ENCODE peak calls at places on chromosomes 13 and 19, in nine cellular contexts. U is astrocyte, W is GM23248, E is PC-3, Z is H1, K is neuronal stem cell, V is fibroblast of lung, C is H9, R is IMR-90. L is an unnamed sample. For H3K9me3 and H3K4me1, the result is how much of the 10 kb centered on the place peaks cover.

GRCh38 chr19:44623080-44623479 is 9.7 kb downstream of the IGSF23 start:
- DNase-seq in U (peak), W (peak), E (peak), Z (no peak), K (no peak), V (no peak), C (no peak), R (peak), L (no peak)

GRCh38 chr13:42084722-42085121 is 36.3 kb downstream of the DGKH start:
- DNase-seq in U (no peak), W (no peak), E (no peak), Z (no peak), K (no peak), V (no peak), C (no peak), R (no peak), L (no peak)

GRCh38 chr19:46407891-46408426 is 5.4 kb downstream of the CCDC8 start:
- DNase-seq in U (no peak), W (no peak), E (no peak), Z (no peak), K (no peak), V (no peak), C (no peak), R (no peak), L (no peak)

GRCh38 chr13:101309014-101309619 is 107.2 kb downstream of the NALCN start:
- DNase-seq in U (peak), W (peak), E (peak), Z (no peak), K (no peak), V (peak), C (no peak), R (peak), L (peak)

GRCh38 chr19:38429055-38429810 is 3.2 kb upstream of the RASGRP4 start:
- DNase-seq in U (no peak), W (no peak), E (no peak), Z (no peak), K (no peak), V (no peak), C (no peak), R (no peak), L (no peak)

GRCh38 chr19:42850981-42851717 is 28.4 kb downstream of the PSG1 start:
- DNase-seq in U (peak), W (peak), E (peak), Z (no peak), K (no peak), V (peak), C (no peak), R (peak), L (peak)

GRCh38 chr13:49527123-49527522 is 31.4 kb downstream of the PHF11 start:
- DNase-seq in U (no peak), W (no peak), E (no peak), Z (no peak), K (no peak), V (no peak), C (no peak), R (no peak), L (no peak)

GRCh38 chr13:99087130-99087953 is 109.5 kb upstream of the DOCK9 start:
- DNase-seq in U (peak), W (peak), E (peak), Z (peak), K (peak), V (peak), C (peak), R (peak), L (peak)

GRCh38 chr13:111589992-111590391 is 269.6 kb downstream of the TEX29 start:
- DNase-seq in U (no peak), W (no peak), E (no peak), Z (no peak), K (no peak), V (no peak), C (no peak), R (no peak), L (no peak)

GRCh38 chr13:49418206-49418605 is 25.7 kb downstream of the CAB39L start:
- DNase-seq in U (no peak), W (no peak), E (no peak), Z (no peak), K (no peak), V (no peak), C (no peak), R (no peak), L (no peak)

GRCh38 chr13:40490086-40490723 is 176.2 kb downstream of the FOXO1 start:
- DNase-seq in U (no peak), W (no peak), E (no peak), Z (no peak), K (no peak), V (no peak), C (no peak), R (no peak), L (no peak)

GRCh38 chr19:53612762-53613526 is 18.9 kb upstream of the DPRX start:
- DNase-seq in U (no peak), W (no peak), E (peak), Z (peak), K (no peak), V (no peak), C (peak), R (no peak), L (no peak)

GRCh38 chr19:31013391-31013975 is 335.8 kb downstream of the TSHZ3 start:
- DNase-seq in U (no peak), W (no peak), E (no peak), Z (no peak), K (no peak), V (no peak), C (no peak), R (no peak), L (no peak)

GRCh38 chr19:53192771-53193533 is at the start of gene ZNF665:
- DNase-seq in U (peak), W (peak), E (peak), Z (no peak), K (peak), V (peak), C (peak), R (peak), L (peak)

GRCh38 chr19:10915511-10916091 is 12.8 kb downstream of the YIPF2 start:
- DNase-seq in U (peak), W (peak), E (peak), Z (no peak), K (no peak), V (peak), C (peak), R (peak), L (peak)

GRCh38 chr13:44755872-44756271 is 179.7 kb upstream of the TSC22D1 start:
- DNase-seq in U (peak), W (peak), E (peak), Z (no peak), K (no peak), V (peak), C (no peak), R (peak), L (peak)

GRCh38 chr13:29546662-29547061 is 48.8 kb downstream of the SLC7A1 start:
- DNase-seq in U (no peak), W (no peak), E (no peak), Z (no peak), K (no peak), V (no peak), C (no peak), R (no peak), L (no peak)

GRCh38 chr13:111875922-111876321 is 191.0 kb upstream of the SOX1 start:
- DNase-seq in U (no peak), W (no peak), E (no peak), Z (no peak), K (no peak), V (no peak), C (no peak), R (no peak), L (no peak)

DNA sequence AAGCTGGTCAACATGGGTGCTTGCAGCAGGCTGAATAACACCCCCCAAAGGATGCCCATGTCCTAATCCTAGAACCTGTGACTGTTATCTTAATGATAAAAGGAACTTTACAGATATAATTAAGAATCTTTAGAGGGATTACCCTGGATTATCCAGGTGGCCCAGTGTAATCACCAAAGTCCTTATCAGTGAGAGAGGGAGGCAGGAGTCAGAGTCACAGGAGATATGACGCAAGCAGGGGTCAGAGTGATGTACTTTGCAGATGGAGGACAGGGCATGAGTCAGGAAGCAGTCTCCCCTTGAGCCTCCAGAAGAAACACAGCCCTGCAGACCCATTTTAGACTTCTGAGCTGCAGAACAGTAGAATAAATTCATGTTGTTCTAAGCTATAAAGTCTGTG is 9.8 kb downstream of the ZNF606 start:
- DNase-seq in U (no peak), W (no peak), E (no peak), Z (no peak), K (no peak), V (no peak), C (no peak), R (no peak), L (no peak)
- H3K9me3 ChIP-seq in U (under half), W (under half), E (half or more), Z (under half), K (half or more), V (under half), C (under half), R (half or more), L (half or more)

DNA sequence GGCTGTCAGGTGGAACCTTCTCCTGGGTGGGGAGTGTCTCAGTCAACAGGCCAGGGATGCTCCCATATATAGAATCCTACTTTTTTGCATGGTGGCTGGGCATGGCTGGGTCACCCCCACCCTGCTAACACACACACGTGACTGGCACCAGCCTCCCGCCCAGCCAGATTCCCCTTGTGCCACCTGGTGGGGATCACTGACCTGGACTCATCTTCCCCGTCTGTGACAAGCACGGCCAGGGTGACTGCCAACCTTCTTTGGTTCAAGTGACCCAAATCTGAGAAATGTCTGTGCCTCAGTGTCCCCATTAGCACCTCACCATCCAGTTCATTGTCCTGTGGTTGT is 1.0 kb downstream of the PKN1 start:
- DNase-seq in U (no peak), W (peak), E (peak), Z (no peak), K (no peak), V (no peak), C (no peak), R (no peak), L (peak)
- H3K9ac ChIP-seq in U (peak), W (peak), E (peak), Z (no peak), K (no peak), V (peak), C (no peak), R (peak), L (peak)

GRCh38 chr19:3398900-3399278 is 32.5 kb downstream of the NFIC start:
- DNase-seq in U (no peak), W (no peak), E (no peak), Z (no peak), K (no peak), V (no peak), C (no peak), R (no peak), L (no peak)
- H3K4me1 ChIP-seq in U (under half), W (under half), E (under half), Z (under half), K (under half), V (under half), C (under half), R (under half), L (under half)

DNA sequence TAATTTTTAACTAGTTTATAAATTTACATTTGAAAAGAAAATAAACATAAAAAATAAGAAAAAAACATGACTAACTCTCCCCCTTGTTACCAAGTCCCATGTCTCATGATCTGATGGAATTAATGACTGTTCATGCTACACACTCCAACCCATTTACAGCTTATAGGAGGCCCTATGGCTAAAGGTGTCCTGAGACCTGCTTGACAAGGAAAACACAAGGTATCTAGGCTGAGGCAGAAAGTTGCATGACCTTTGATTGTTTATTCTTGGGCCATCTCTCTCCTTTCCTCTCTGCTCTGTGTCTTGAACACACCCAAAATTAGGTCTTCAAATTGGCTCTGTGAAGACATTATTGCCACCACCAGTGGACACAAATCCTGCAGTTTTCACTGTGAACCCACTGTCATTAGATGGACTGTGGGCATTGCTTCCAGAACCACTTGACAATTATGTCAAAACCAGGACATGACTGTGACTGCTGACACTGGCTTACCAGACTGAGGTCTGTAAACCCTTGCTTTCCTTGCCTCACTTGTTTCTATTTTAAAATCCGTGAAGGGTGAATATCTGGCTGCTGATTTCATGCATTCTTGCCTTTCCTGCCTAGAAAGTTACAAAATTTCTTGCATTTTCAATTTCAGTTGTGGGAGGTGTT is 386.5 kb upstream of the SPRY2 start:
- DNase-seq in U (no peak), W (no peak), E (no peak), Z (no peak), K (no peak), V (no peak), C (no peak), R (no peak), L (peak)
- H3K9me3 ChIP-seq in U (under half), W (under half), E (under half), Z (under half), K (under half), V (under half), C (under half), R (under half), L (under half)

GRCh38 chr13:110089815-110090214 is 217.1 kb downstream of the COL4A1 start:
- DNase-seq in U (no peak), W (peak), E (no peak), Z (no peak), K (no peak), V (no peak), C (no peak), R (no peak), L (no peak)

GRCh38 chr13:110092869-110093268 is 214.1 kb downstream of the COL4A1 start:
- DNase-seq in U (no peak), W (peak), E (no peak), Z (no peak), K (no peak), V (no peak), C (peak), R (peak), L (no peak)

DNA sequence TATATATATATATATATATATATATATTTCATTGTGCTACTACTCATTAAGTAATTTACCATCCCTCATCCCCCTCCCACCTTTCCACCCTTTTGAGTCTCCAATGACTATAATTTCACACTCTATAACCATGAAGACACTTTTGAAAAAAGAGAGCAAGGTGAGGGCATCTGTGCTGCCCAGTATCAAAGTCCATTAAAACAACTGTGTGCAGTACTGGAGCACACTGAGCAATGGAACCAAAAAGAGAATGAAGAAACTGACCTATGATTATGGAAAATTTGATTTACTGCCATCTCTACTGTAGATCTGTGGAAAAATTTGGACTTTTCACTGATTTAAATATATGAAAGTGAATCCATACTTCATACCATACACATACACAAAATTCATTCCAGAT is 217.9 kb downstream of the COL4A1 start:
- DNase-seq in U (no peak), W (no peak), E (no peak), Z (no peak), K (no peak), V (no peak), C (no peak), R (no peak), L (no peak)
- H3K9ac ChIP-seq in U (no peak), W (no peak), E (no peak), Z (no peak), K (no peak), V (no peak), C (no peak), R (no peak), L (no peak)

DNA sequence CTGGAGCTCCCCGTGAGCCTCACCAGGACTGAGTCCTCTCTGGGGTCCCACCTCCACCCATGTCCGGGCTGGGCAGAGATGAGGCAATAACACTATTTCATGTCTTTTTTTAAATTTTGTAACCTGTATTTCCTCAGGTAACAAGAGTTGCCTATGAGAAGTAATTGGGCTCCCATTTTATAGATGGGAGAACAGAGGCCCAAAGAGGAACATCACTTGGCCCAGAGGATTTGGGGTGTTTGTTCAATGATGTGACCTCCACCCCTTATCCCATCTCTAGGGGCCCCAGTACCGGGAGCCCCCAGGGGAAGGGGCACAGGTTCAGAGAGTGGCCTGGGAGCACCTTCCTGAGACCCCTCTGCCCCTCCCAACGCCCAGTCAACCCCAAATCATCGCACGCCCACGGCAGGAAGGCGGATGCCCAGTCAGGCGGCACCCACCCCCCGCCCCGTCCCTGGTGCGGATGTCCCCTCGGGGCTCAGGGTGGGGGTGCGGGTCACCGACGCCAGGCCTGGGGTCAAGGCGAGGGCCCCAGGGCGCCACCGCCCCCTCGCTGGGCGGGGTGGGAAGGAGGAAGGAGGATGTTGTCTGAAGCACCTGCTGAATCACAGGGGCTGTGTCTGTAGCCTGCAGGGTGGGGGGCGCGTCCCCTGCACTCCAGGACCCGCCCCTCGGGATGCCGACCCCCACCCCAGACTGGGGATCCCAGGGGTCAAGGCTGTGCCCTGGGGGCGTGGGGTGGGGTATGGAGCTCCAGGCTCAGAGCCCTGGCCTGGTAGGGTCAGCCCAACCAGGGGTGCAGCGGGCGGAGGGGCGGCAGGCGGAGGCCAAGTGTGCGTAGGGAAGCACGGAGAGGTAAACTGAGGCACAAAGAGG is 9.0 kb upstream of the CIRBP start:
- DNase-seq in U (no peak), W (peak), E (no peak), Z (no peak), K (no peak), V (no peak), C (no peak), R (no peak), L (no peak)
- H3K4me1 ChIP-seq in U (half or more), W (under half), E (under half), Z (under half), K (under half), V (half or more), C (under half), R (under half), L (half or more)

GRCh38 chr19:27872370-27872769 is 1340.6 kb downstream of the UQCRFS1 start:
- DNase-seq in U (no peak), W (no peak), E (no peak), Z (no peak), K (no peak), V (no peak), C (no peak), R (no peak), L (no peak)

GRCh38 chr19:27881213-27881612 is 1331.7 kb downstream of the UQCRFS1 start:
- DNase-seq in U (no peak), W (no peak), E (no peak), Z (no peak), K (no peak), V (no peak), C (no peak), R (no peak), L (no peak)

DNA sequence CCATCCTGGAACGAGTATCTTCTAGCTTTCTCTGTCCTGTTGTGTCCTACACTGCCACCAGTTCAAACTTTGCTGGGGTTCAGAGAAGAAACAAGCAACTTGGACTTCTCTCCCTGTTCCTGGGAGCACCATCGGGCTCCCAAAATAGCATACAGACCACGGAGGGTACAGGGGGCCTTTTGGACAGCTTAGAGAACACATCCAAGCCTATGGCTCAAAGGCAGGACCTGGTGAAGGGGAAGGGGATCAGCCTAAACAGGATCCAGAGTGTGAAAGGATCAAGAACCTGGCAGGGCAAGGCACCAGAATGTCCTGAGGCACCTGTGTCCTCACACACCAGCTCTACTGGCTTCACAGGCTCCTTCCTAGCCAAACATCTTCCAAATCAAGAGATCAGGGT is 1336.5 kb downstream of the UQCRFS1 start:
- DNase-seq in U (no peak), W (no peak), E (no peak), Z (no peak), K (no peak), V (no peak), C (no peak), R (no peak), L (no peak)
- H3K9me3 ChIP-seq in U (under half), W (under half), E (under half), Z (half or more), K (under half), V (under half), C (half or more), R (under half), L (under half)

GRCh38 chr19:35140207-35140897 is 1.7 kb downstream of the FXYD1 start:
- DNase-seq in U (no peak), W (no peak), E (no peak), Z (no peak), K (no peak), V (no peak), C (no peak), R (no peak), L (no peak)

GRCh38 chr19:35140898-35141626 is 2.0 kb upstream of the FXYD7 start:
- DNase-seq in U (peak), W (peak), E (peak), Z (peak), K (peak), V (peak), C (peak), R (peak), L (peak)

GRCh38 chr19:35141627-35142401 is 1.2 kb upstream of the FXYD7 start:
- DNase-seq in U (no peak), W (no peak), E (no peak), Z (no peak), K (no peak), V (no peak), C (no peak), R (no peak), L (no peak)

GRCh38 chr19:35138305-35138799 is 272 bp upstream of the FXYD1 start:
- DNase-seq in U (no peak), W (no peak), E (no peak), Z (no peak), K (no peak), V (peak), C (no peak), R (no peak), L (no peak)

GRCh38 chr19:35139618-35139943 is 957 bp downstream of the FXYD1 start:
- DNase-seq in U (no peak), W (no peak), E (no peak), Z (no peak), K (no peak), V (no peak), C (no peak), R (no peak), L (no peak)
- H3K9ac ChIP-seq in U (no peak), W (peak), E (no peak), Z (no peak), K (no peak), V (no peak), C (no peak), R (no peak), L (peak)

GRCh38 chr19:5953034-5953589 is 24.8 kb downstream of the RANBP3 start:
- DNase-seq in U (peak), W (peak), E (no peak), Z (no peak), K (no peak), V (peak), C (no peak), R (peak), L (no peak)
- H3K4me1 ChIP-seq in U (under half), W (under half), E (under half), Z (half or more), K (under half), V (under half), C (under half), R (half or more), L (under half)

L was measured in adipocyte.